ENCODE peak calls at places on chromosomes 7 and 10, in ten cellular contexts. N is coronary artery, M is foreskin keratinocyte, E is uterus, O is Peyer's patch, S is adrenal gland, J is AG09309, H is bronchial epithelial cell, P is type B pancreatic cell, L is WTC11. A is an unnamed sample.

GRCh38 chr7:3482147-3482921 is 181.3 kb downstream of the SDK1 start:
- DNase-seq in S (no peak), L (peak; percentile 64), P (no peak), M (peak; percentile 27), E (no peak), J (no peak), H (peak; percentile 64), O (no peak), N (no peak), A (no peak)

GRCh38 chr7:10070899-10071298 is 902.8 kb upstream of the PHF14 start:
- DNase-seq in O (no peak), P (no peak), M (no peak), J (no peak), S (no peak), N (no peak), E (no peak), L (no peak), H (no peak), A (no peak)

GRCh38 chr10:34031410-34031809 is 696.9 kb upstream of the NRP1 start:
- DNase-seq in O (no peak), P (no peak), S (peak; percentile 23), J (peak; percentile 67), M (no peak), E (peak; percentile 50), L (no peak), N (peak; percentile 74), H (peak; percentile 27), A (peak; percentile 28)

GRCh38 chr10:125149278-125150047 is 10.9 kb downstream of the CTBP2 start:
- DNase-seq in S (peak; percentile 75), M (peak; percentile 43), N (no peak), L (no peak), E (peak; percentile 64), O (peak; percentile 79), P (no peak), J (no peak), H (peak; percentile 87), A (peak; percentile 91)

GRCh38 chr10:7610651-7611389 is 55.9 kb downstream of the ITIH5 start:
- DNase-seq in S (no peak), J (peak; percentile 20), L (no peak), N (peak; percentile 75), M (no peak), O (no peak), E (peak; percentile 74), H (no peak), P (no peak), A (peak; percentile 27)

GRCh38 chr7:100400656-100401055 is 27.4 kb downstream of the PILRA start:
- DNase-seq in L (peak; percentile 56), O (no peak), J (no peak), P (no peak), H (no peak), S (no peak), E (no peak), M (no peak), N (no peak), A (no peak)

GRCh38 chr7:148276291-148277041 is 314.1 kb upstream of the C7orf33 start:
- DNase-seq in L (no peak), M (no peak), N (no peak), H (no peak), E (no peak), J (no peak), O (no peak), S (no peak), P (no peak), A (no peak)

GRCh38 chr7:127710635-127711034 is 58.6 kb downstream of the SND1 start:
- DNase-seq in M (no peak), H (no peak), J (no peak), L (no peak), P (no peak), S (no peak), O (no peak), E (no peak), N (no peak), A (no peak)

GRCh38 chr10:96090463-96090800 is 39.7 kb upstream of the ZNF518A start:
- DNase-seq in O (no peak), H (no peak), P (no peak), M (no peak), S (no peak), E (no peak), L (no peak), N (no peak), J (no peak), A (peak; percentile 22)

GRCh38 chr10:96093948-96094347 is 36.1 kb upstream of the ZNF518A start:
- DNase-seq in O (no peak), N (no peak), J (no peak), M (no peak), P (no peak), H (no peak), E (no peak), L (no peak), S (no peak), A (no peak)

GRCh38 chr10:96092999-96093767 is 36.9 kb upstream of the ZNF518A start:
- DNase-seq in S (no peak), H (no peak), M (no peak), L (no peak), J (no peak), O (no peak), P (no peak), N (no peak), E (no peak), A (no peak)

GRCh38 chr10:96089116-96089515 is 41.0 kb upstream of the ZNF518A start:
- DNase-seq in O (no peak), J (no peak), S (no peak), P (no peak), N (no peak), M (no peak), L (no peak), E (no peak), H (no peak), A (no peak)

DNA sequence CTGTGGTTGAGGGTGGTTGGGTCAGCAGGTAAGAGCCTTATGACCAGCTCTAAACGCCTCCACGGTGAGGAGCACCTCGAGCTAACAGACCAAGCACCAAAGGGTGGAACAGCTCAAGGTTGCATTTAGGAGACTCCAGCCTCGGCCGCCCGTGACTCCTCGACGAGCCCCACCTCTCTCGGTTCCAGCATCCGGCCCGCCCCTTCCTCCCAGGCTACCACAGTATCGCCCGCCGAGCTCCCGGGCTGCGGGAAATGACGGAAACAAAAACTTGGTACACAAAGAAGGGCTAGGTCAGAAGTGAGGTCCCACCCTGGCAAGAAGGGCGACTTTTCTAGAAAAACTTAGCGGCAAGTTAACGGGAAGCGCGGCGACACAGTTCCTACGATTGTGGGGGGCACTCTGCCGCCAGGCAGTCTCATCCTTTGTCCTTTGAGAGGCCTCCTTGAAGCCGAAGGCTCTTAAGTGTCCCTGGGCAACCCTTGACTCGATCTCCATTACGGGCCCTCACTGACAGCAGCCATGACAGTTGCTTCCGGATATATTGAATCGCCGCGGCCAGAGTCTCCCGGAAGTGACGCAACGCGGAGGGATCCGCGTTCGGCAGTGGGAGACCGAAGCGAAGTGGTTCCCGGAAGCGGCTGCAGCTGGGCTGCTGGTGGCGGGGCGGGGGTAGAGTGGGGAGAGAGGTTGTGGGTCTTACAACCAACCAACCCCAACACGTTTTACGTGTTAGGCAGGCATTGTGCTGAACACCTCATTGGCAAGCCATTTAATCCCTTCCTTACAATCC is 40.2 kb upstream of the ZNF518A start:
- DNase-seq in H (peak; percentile 78), S (peak; percentile 89), M (peak; percentile 88), N (peak; percentile 88), E (peak; percentile 89), J (peak; percentile 91), O (peak; percentile 94), P (no peak), L (peak; percentile 38), A (peak; percentile 92)
- TF ChIP-seq CTCF in H (no peak), S (no peak), M (peak; percentile 3), N (no peak), E (no peak), J (no peak), O (no peak), P (no peak), L (no peak), A (no peak)

GRCh38 chr7:70415179-70415972 is 716.6 kb upstream of the GALNT17 start:
- DNase-seq in S (no peak), N (no peak), M (no peak), E (no peak), L (no peak), O (no peak), P (no peak), H (no peak), J (no peak), A (no peak)

GRCh38 chr7:70414368-70414767 is 717.6 kb upstream of the GALNT17 start:
- DNase-seq in H (no peak), L (no peak), J (no peak), E (no peak), P (no peak), O (no peak), N (no peak), S (no peak), M (no peak), A (no peak)

GRCh38 chr7:70416611-70417010 is 715.3 kb upstream of the GALNT17 start:
- DNase-seq in E (no peak), L (no peak), S (no peak), J (no peak), H (no peak), P (no peak), M (no peak), O (no peak), N (no peak), A (no peak)

GRCh38 chr7:70419816-70420215 is 712.1 kb upstream of the GALNT17 start:
- DNase-seq in O (no peak), E (no peak), H (no peak), M (no peak), J (no peak), N (no peak), L (no peak), P (no peak), S (no peak), A (no peak)

DNA sequence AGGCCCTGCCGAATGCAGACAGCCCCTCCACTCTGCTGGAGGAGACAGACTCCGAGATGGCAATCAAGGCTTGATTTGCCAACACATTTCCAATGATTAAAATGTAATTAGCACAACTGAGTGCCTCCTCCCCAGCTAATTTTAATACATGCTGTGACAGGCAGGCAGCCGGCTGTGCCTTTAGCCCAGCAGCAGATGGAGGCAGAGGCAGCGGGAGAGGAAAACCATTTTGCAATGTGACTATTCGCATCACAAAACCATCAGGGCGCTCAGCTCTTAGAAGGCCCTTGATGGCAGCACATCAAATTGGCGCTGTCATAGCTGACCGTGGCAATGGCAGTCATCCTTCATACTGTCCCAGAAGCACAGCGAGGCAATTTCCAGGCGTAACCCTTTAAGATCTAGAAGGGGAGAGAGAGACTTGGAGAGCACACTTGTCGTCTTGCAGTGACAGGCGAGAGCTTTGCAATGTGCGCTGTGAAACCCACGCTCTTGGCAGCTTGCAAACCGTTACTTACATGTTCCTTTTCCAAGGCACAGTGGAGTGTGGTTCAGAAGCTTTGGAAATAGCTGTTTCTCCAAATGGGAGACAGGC is 714.8 kb upstream of the GALNT17 start:
- DNase-seq in L (peak; percentile 15), E (no peak), S (no peak), J (no peak), M (no peak), N (no peak), H (no peak), P (no peak), O (no peak), A (no peak)
- TF ChIP-seq CTCF in L (no peak), E (no peak), S (no peak), J (no peak), M (peak; percentile 34), N (no peak), H (no peak), P (no peak), O (no peak), A (no peak)

DNA sequence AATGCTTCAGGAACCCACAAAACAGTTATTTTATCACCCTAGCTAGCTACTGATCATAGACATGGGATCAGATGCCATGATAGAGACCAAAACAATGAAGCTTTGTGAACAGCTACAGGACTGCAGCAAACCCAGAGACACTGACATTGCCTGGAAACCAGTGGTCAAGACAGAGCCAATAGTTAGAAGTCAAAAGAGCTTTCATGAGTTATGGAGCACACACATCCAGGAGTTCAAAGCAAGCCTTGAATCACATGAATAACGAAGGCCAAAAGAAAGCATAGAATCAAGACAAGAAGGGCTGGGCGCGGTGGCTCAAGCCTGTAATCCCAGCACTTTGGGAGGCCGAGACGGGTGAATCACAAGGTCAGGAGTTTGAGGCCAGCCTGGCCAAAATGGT is 34.5 kb upstream of the GSAP start:
- DNase-seq in L (no peak), S (no peak), J (no peak), E (no peak), O (no peak), H (no peak), M (no peak), P (no peak), N (no peak), A (no peak)
- TF ChIP-seq CTCF in L (no peak), S (no peak), J (no peak), E (no peak), O (no peak), H (no peak), M (no peak), P (no peak), N (no peak), A (no peak)

GRCh38 chr7:1664711-1665591 is 5.1 kb upstream of the ELFN1 start:
- DNase-seq in H (peak; percentile 7), S (peak; percentile 68), M (no peak), E (peak; percentile 63), J (no peak), N (peak; percentile 57), O (peak; percentile 67), L (peak; percentile 88), P (peak; percentile 87), A (peak; percentile 50)
- TF ChIP-seq CTCF in H (peak; percentile 77), S (peak; percentile 50), M (peak; percentile 82), E (peak; percentile 74), J (peak; percentile 73), N (peak; percentile 69), O (peak; percentile 5), L (peak; percentile 72), P (peak; percentile 87), A (peak; percentile 51)

A was measured in colonic mucosa.